ENCODE peak calls at places on chromosomes 3 and 15, in six cellular contexts. J is IMR-90, K is neuronal stem cell, Y is H9, T is trophoblast cell, F is H1. M is an unnamed sample. For H3K4me1, the result is how much of the 10 kb centered on the place peaks cover.

GRCh38 chr3:10744098-10744465 is 71.9 kb upstream of the SLC6A11 start:
- DNase-seq in K (no peak), Y (peak), J (no peak), F (no peak), T (no peak), M (no peak)

GRCh38 chr3:184874709-184875644 is 63.0 kb downstream of the VPS8 start:
- DNase-seq in T (peak), F (no peak), K (peak), Y (no peak), J (peak), M (peak)

GRCh38 chr3:81433675-81434074 is 327.8 kb downstream of the GBE1 start:
- DNase-seq in J (no peak), K (no peak), Y (no peak), T (no peak), F (no peak), M (no peak)

GRCh38 chr3:13483286-13483685 is 3.2 kb downstream of the HDAC11 start:
- DNase-seq in T (no peak), J (no peak), K (no peak), Y (no peak), F (no peak), M (no peak)

GRCh38 chr15:95277266-95277665 is 1045.9 kb downstream of the MCTP2 start:
- DNase-seq in J (peak), T (no peak), Y (no peak), K (no peak), F (no peak), M (peak)

GRCh38 chr3:126184465-126185000 is 4.1 kb upstream of the ALDH1L1 start:
- DNase-seq in Y (no peak), T (no peak), K (no peak), J (no peak), F (no peak), M (no peak)

GRCh38 chr15:78761891-78762385 is 49.3 kb downstream of the ADAMTS7 start:
- DNase-seq in K (no peak), T (no peak), F (no peak), J (no peak), Y (no peak), M (no peak)

GRCh38 chr3:48696156-48696555 is 10.4 kb upstream of the NCKIPSD start:
- DNase-seq in T (no peak), Y (no peak), K (no peak), J (no peak), F (no peak), M (no peak)

GRCh38 chr3:36496734-36497133 is 116.4 kb downstream of the STAC start:
- DNase-seq in F (no peak), T (no peak), J (no peak), K (no peak), Y (no peak), M (peak)

GRCh38 chr3:182739619-182740018 is 53.7 kb upstream of the ATP11B start:
- DNase-seq in T (no peak), J (peak), F (no peak), K (no peak), Y (no peak), M (no peak)

GRCh38 chr3:114706591-114707224 is 412.9 kb downstream of the TIGIT start:
- DNase-seq in F (no peak), T (peak), J (peak), K (no peak), Y (no peak), M (peak)

GRCh38 chr3:25768851-25769250 is 14.4 kb downstream of the NGLY1 start:
- DNase-seq in K (no peak), T (no peak), Y (no peak), F (no peak), J (no peak), M (no peak)

GRCh38 chr3:192273611-192274010 is 453.7 kb downstream of the FGF12 start:
- DNase-seq in F (no peak), T (peak), J (no peak), K (no peak), Y (no peak), M (no peak)

GRCh38 chr15:90598053-90598577 is 68.4 kb downstream of the CRTC3 start:
- DNase-seq in K (no peak), F (no peak), Y (peak), J (no peak), T (no peak), M (peak)

GRCh38 chr15:79075256-79075655 is 15.3 kb downstream of the RASGRF1 start:
- DNase-seq in J (no peak), T (no peak), K (no peak), F (no peak), Y (no peak), M (no peak)

GRCh38 chr3:175573226-175573625 is 714.1 kb downstream of the NAALADL2 start:
- DNase-seq in J (no peak), K (no peak), F (no peak), T (no peak), Y (no peak), M (no peak)

GRCh38 chr3:66983101-66983500 is 15.0 kb upstream of the KBTBD8 start:
- DNase-seq in J (no peak), F (no peak), Y (no peak), T (no peak), K (no peak), M (no peak)

DNA sequence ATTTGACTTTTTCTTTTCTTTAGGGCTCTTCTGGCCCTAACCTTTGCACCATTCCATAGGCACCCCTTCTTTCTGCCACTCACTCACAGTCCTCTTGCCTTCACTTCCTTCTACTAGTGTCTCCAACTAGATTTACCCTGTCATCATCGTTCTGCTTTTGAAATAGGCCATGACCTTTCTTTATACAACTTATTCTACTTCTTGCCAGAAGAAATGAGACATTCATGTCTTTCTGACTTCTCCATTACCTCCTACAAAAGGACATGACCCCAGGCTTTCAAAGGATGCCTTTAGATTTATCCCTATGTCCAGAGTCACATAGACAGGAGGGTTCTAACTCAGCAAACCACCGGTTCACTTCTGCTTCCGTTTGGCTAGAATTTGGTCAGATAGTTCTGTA is 336.4 kb upstream of the LRRFIP2 start:
- DNase-seq in F (no peak), J (no peak), T (no peak), K (no peak), Y (no peak), M (no peak)
- H2BK5ac ChIP-seq in F (no peak), J (no peak), T (no peak), K (no peak), Y (no peak), M (no peak)

GRCh38 chr3:127694467-127695215 is 21.9 kb downstream of the ABTB1 start:
- DNase-seq in T (no peak), K (no peak), F (no peak), Y (peak), J (peak), M (no peak)
- H3K4me1 ChIP-seq in T (under half), K (under half), F (under half), Y (under half), J (under half), M (half or more)

DNA sequence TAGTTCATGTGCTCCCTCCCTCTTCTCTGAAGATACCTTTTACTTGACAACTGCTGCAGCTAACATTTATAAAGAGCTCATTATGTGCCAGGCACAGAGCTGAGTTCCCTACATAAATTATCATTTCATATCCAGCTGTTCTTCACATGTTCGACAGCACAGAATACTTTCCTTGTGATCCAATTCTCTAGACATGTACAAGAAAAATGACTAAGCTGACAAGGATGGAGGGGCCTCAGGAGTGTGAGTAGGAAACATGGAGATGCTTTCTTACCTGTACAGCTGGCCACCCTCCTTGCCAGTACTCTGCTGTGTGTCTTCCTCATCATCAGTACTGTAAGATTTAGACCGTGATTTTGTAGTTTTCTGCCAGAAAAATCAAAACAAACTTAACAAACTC is 206.9 kb upstream of the STRIT1 start:
- DNase-seq in J (no peak), K (no peak), F (no peak), T (no peak), Y (no peak), M (no peak)
- H4K91ac ChIP-seq in J (no peak), K (no peak), F (no peak), T (no peak), Y (no peak), M (no peak)

GRCh38 chr15:53830707-53831386 is 71.4 kb upstream of the WDR72 start:
- DNase-seq in J (no peak), K (no peak), T (peak), Y (no peak), F (no peak), M (no peak)
- H2BK5ac ChIP-seq in J (no peak), K (no peak), T (peak), Y (no peak), F (no peak), M (peak)

DNA sequence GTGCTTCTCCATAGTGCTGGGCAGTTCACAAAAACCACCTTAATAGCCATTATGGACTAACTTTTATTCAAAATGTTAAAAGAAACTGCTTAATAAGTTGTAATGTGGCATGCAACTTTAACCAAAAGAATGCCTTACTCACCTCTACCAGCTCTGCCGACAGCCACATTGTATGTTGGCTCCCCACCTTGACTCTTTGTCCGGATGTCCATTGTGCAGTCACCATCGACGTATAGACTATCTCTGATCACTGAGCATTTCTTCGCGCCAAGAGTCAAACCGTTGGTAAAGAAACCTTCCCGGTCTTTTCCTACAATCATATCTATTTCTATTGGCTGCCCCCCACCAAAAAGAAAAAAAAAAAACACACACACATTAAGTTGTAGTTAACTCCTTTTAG is 2.5 kb downstream of the PFN2 start:
- DNase-seq in J (peak), F (no peak), K (no peak), T (no peak), Y (no peak), M (peak)
- H3K4me1 ChIP-seq in J (under half), F (under half), K (under half), T (under half), Y (under half), M (under half)

DNA sequence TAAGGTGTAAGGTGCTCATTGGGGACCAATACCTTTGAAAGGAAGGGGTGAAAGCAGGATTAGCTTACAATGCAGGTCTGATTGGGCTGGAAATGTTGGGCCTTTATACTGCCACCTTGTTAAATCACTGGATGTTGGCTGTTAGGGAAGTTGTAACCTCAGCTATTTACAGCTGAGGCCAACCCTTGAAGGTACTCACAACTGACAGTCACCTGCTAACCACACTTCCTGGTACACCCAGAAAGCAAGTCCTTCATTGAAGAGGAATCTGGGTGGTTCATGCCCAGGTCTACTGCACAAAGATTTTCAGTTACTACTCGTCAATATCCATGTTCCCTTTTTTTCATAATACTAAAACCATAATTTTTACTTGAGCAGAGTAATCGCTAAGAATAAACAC is 65.4 kb upstream of the CLDN18 start:
- DNase-seq in T (no peak), F (no peak), Y (no peak), K (no peak), J (no peak), M (no peak)
- H4K91ac ChIP-seq in T (no peak), F (no peak), Y (no peak), K (no peak), J (no peak), M (no peak)

GRCh38 chr3:138863776-138864113 is 29.0 kb upstream of the PIK3CB start:
- DNase-seq in T (no peak), K (no peak), J (no peak), Y (no peak), F (no peak), M (no peak)

GRCh38 chr3:138862924-138863775 is 28.4 kb upstream of the PIK3CB start:
- DNase-seq in F (no peak), Y (peak), J (peak), K (no peak), T (peak), M (peak)

GRCh38 chr3:138867996-138868395 is 33.3 kb upstream of the PIK3CB start:
- DNase-seq in F (no peak), J (no peak), T (no peak), Y (no peak), K (no peak), M (no peak)

GRCh38 chr3:138861755-138862333 is 27.1 kb upstream of the PIK3CB start:
- DNase-seq in K (peak), T (no peak), J (peak), Y (peak), F (no peak), M (peak)

DNA sequence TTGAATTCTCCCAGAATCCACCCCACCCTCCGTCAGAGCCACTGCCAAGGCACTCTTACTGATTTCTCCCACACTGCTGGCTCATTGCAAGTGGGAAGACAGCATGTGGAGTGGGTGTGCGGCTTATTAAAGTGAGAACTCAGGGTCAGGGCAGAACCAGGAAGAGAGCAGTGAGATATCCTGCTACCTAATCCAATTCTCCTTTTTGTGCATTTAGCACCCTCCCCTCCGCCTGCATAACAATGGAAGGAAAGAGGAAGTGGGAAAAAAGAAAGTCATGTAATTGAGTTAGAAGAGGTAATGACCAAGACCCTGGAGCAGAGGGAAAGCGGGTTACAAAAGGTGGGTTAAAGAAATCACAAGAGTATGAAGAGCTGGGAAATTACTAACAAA is 27.8 kb upstream of the PIK3CB start:
- DNase-seq in K (no peak), J (no peak), T (no peak), Y (peak), F (no peak), M (no peak)
- H2BK5ac ChIP-seq in K (no peak), J (no peak), T (no peak), Y (no peak), F (peak), M (no peak)

DNA sequence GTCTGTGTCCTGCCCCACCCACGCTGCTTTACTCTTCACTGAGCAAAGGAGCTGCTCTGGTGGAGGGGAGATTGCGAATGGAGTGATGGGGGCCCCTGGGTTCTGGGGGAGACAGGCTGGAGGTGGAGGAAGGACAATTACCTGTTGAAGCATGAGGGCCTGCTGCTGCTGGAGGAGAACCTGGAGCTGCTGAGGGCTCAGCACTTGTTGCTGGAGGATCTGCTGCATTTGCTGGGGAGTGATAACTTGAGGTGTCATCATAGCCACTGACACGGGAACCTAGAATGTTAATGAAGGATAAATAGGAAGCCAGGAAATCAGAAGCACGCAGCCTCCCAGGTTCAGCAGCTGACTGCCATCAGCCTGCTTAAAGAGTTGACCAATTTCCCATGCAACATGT is 530.0 kb downstream of the FOXP1 start:
- DNase-seq in T (no peak), K (no peak), Y (no peak), J (no peak), F (no peak), M (no peak)
- H3K4me1 ChIP-seq in T (under half), K (under half), Y (under half), J (under half), F (under half), M (under half)

GRCh38 chr3:147370316-147370715 is 36.0 kb downstream of the ZIC4 start:
- DNase-seq in J (no peak), F (no peak), T (no peak), K (no peak), Y (no peak), M (no peak)
- H4K91ac ChIP-seq in J (no peak), F (no peak), T (no peak), K (no peak), Y (no peak), M (no peak)